ENCODE peak calls at places on chromosomes 3 and 15, in four cellular contexts. H, K, J and G are unnamed samples.

GRCh38 chr15:91890614-91891013 is 37.1 kb downstream of the SLCO3A1 start:
- DNase-seq in H (peak; percentile 32), K (no peak), J (no peak), G (no peak)

GRCh38 chr3:8266679-8267267 is 234.8 kb upstream of the LMCD1 start:
- DNase-seq in H (no peak), K (no peak), J (no peak), G (no peak)

GRCh38 chr3:77672016-77672415 is 632.1 kb downstream of the ROBO2 start:
- DNase-seq in K (no peak), H (no peak), J (no peak), G (no peak)

GRCh38 chr15:39416258-39416657 is 164.6 kb upstream of the THBS1 start:
- DNase-seq in J (no peak), H (no peak), K (no peak), G (no peak)

GRCh38 chr15:58459045-58459444 is 27.3 kb downstream of the LIPC start:
- DNase-seq in H (no peak), K (no peak), J (no peak), G (no peak)

GRCh38 chr3:171162986-171163723 is 136.6 kb upstream of the SLC2A2 start:
- DNase-seq in J (no peak), H (no peak), K (no peak), G (no peak)

GRCh38 chr15:97959738-97960363 is 652 bp upstream of the ARRDC4 start:
- DNase-seq in K (no peak), H (peak; percentile 15), J (no peak), G (no peak)

GRCh38 chr3:20246662-20247061 is 60.7 kb upstream of the SGO1 start:
- DNase-seq in K (no peak), J (no peak), H (no peak), G (no peak)

GRCh38 chr15:45333550-45333949 is 44.8 kb downstream of the GATM start:
- DNase-seq in K (peak; percentile 62), J (no peak), H (no peak), G (no peak)

GRCh38 chr15:101273534-101273933 is 3.8 kb downstream of the SELENOS start:
- DNase-seq in K (no peak), H (no peak), J (no peak), G (no peak)

GRCh38 chr3:151814588-151814987 is 672 bp downstream of the AADAC start:
- DNase-seq in J (no peak), K (no peak), H (no peak), G (no peak)

GRCh38 chr3:42264399-42265058 is 1.5 kb downstream of the CCK start:
- DNase-seq in K (no peak), H (no peak), J (no peak), G (no peak)

GRCh38 chr15:59523702-59524101 is 85.7 kb downstream of the FAM81A start:
- DNase-seq in K (no peak), J (no peak), H (no peak), G (no peak)

GRCh38 chr3:51224283-51224682 is 160.8 kb upstream of the MANF start:
- DNase-seq in H (no peak), K (no peak), J (no peak), G (no peak)

GRCh38 chr3:150255416-150255815 is 152.7 kb upstream of the TSC22D2 start:
- DNase-seq in J (no peak), K (peak; percentile 55), H (no peak), G (peak; percentile 21)

GRCh38 chr15:90876046-90876445 is 7.7 kb downstream of the FURIN start:
- DNase-seq in K (no peak), H (no peak), J (no peak), G (no peak)

GRCh38 chr3:139935071-139935865 is at the start of gene CLSTN2:
- DNase-seq in K (peak; percentile 78), H (no peak), J (peak; percentile 74), G (no peak)

GRCh38 chr3:38649500-38650247 is at the start of gene SCN5A:
- DNase-seq in H (no peak), K (peak; percentile 71), J (peak; percentile 66), G (no peak)

GRCh38 chr3:18657858-18658820 is 233.0 kb upstream of the SATB1 start:
- DNase-seq in K (no peak), H (no peak), J (no peak), G (no peak)

GRCh38 chr3:154766765-154767503 is 313.2 kb upstream of the MME start:
- DNase-seq in K (no peak), H (no peak), J (no peak), G (no peak)

GRCh38 chr15:46502668-46503067 is 867.8 kb downstream of the SQOR start:
- DNase-seq in H (no peak), K (no peak), J (no peak), G (no peak)

GRCh38 chr3:76500746-76501275 is 539.1 kb upstream of the ROBO2 start:
- DNase-seq in H (no peak), K (no peak), J (no peak), G (no peak)

GRCh38 chr3:173584834-173585831 is 187.6 kb downstream of the NLGN1 start:
- DNase-seq in H (no peak), J (peak; percentile 71), K (peak; percentile 24), G (no peak)

GRCh38 chr3:48423883-48424695 is 5.8 kb downstream of the PLXNB1 start:
- DNase-seq in J (no peak), K (no peak), H (no peak), G (no peak)

GRCh38 chr3:178966299-178967183 is 105.1 kb downstream of the ZMAT3 start:
- DNase-seq in H (peak; percentile 29), K (no peak), J (no peak), G (no peak)

GRCh38 chr3:57434041-57434440 is 110.1 kb downstream of the DNAH12 start:
- DNase-seq in K (no peak), H (peak; percentile 62), J (no peak), G (no peak)

GRCh38 chr3:157069406-157069805 is 90.5 kb downstream of the CCNL1 start:
- DNase-seq in J (no peak), H (no peak), K (no peak), G (no peak)
- H3K27ac ChIP-seq in J (no peak overlapping the region), H (no peak overlapping the region), K (no peak overlapping the region), G (no peak overlapping the region)

GRCh38 chr15:52730163-52730562 is 51.0 kb upstream of the ATOSA start:
- DNase-seq in J (no peak), K (no peak), H (no peak), G (no peak)

GRCh38 chr15:52730594-52730993 is 51.4 kb upstream of the ATOSA start:
- DNase-seq in J (no peak), K (no peak), H (no peak), G (no peak)

GRCh38 chr15:52731732-52732470 is 52.7 kb upstream of the ATOSA start:
- DNase-seq in H (no peak), J (no peak), K (no peak), G (no peak)

GRCh38 chr15:52732551-52732950 is 53.4 kb upstream of the ATOSA start:
- DNase-seq in J (no peak), K (no peak), H (no peak), G (no peak)

DNA sequence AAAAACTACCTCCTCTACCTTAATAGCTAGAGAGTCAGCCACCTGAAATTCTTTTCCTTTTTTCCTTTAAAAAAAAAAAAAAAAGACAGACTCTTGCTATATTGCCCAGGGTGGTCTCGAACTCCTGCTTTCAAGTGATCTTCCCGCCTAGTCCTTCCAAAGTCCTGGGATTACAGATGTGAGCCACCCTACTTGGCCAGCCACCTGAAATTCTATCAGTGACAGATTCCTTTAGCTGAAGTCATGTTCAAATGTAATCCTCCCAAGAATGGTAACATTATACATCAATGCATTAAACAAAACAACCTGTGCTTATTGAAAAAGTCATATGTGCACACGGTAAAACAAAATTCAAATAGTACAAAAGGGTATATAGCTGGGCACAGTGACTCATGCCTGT is 51.8 kb upstream of the ATOSA start:
- DNase-seq in H (no peak), J (no peak), K (no peak), G (no peak)
- H3K27ac ChIP-seq in H (no peak overlapping the region), J (no peak overlapping the region), K (no peak overlapping the region), G (no peak overlapping the region)

GRCh38 chr3:111605493-111605892 is 10.3 kb upstream of the ZBED2 start:
- DNase-seq in J (no peak), H (no peak), K (no peak), G (no peak)

GRCh38 chr3:111605016-111605415 is 9.9 kb upstream of the ZBED2 start:
- DNase-seq in J (no peak), K (no peak), H (no peak), G (no peak)

GRCh38 chr3:111608378-111608777 is 13.2 kb upstream of the ZBED2 start:
- DNase-seq in K (no peak), H (no peak), J (no peak), G (no peak)

GRCh38 chr3:111609700-111610099 is 14.6 kb upstream of the ZBED2 start:
- DNase-seq in K (no peak), J (no peak), H (no peak), G (no peak)

DNA sequence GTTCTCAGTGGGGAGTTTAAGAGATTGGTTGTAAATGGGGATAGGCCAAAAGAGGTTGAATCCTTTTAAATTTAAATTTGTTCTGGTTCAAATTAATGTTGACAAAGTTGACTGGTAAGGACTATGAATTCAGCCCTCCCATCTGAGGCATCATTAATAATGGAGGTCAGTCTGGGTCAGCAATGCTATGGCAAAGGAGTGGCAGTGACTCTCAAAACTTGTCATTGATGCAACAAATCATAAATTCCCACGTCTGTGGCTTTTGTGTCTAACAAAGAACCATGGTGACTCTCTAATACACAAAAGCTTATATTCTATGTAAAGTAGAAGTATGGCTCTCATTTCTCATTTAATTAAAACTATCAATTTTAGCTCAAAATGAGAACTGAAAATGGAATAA is 12.1 kb upstream of the ZBED2 start:
- DNase-seq in H (no peak), J (no peak), K (no peak), G (no peak)
- H3K27ac ChIP-seq in H (no peak overlapping the region), J (no peak overlapping the region), K (no peak overlapping the region), G (no peak overlapping the region)

DNA sequence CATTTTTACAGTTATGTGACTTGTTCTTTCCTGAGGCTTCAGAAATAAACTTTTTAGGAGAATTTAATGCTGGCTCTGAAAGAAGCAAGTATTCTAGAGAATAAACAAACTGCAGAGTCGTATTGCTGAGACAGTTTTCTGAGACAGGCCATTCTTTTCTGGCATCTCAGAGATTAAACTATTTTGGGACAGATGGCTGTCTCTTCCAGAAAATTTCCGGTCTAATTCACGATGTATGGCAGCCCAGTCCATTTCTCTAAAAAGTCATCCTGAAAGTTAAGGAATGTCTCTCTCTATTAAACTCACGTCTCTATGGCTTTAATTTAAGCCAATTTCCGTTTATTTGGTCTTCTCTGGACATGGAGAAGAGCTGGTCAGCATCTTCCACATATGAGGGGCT is 208.6 kb downstream of the FEZF2 start:
- DNase-seq in J (no peak), H (no peak), K (no peak), G (no peak)
- H3K27ac ChIP-seq in J (peak overlapping the region; percentile 84), H (no peak overlapping the region), K (no peak overlapping the region), G (peak overlapping the region; percentile 27)

DNA sequence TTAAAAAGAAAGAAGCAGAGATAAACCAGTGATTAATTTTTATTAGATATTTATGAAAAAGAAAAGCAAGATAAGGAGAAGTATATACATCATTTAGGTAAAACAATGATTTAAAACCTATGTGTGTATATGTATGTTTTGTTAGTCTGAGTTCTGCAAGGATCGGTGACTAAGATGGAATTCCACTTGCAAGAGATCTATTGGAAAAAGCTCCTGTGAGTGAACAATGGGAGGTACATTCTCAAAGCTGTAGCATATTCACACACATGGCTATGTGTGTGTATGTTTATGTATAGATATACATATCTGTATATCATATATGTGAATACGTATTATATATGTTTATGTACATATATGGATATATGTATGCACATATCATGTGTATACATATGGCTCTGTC is 54.4 kb downstream of the AMOTL2 start:
- DNase-seq in K (no peak), J (no peak), H (no peak), G (no peak)
- H3K27ac ChIP-seq in K (no peak overlapping the region), J (no peak overlapping the region), H (no peak overlapping the region), G (no peak overlapping the region)